ENCODE peak calls at places on chromosomes 16 and 17, in eight cellular contexts. F is psoas muscle; S is CD8-positive, alpha-beta T cell; L is fibroblast of lung; A is upper lobe of left lung; H is testis; V is heart left ventricle; M is IMR-90. O is an unnamed sample.

GRCh38 chr16:15704545-15704987 is 54.5 kb downstream of the NDE1 start:
- DNase-seq in H (peak), M (peak), V (peak), L (peak), F (peak), A (no peak), S (peak), O (peak)

GRCh38 chr17:47935961-47936360 is 5.4 kb upstream of the PNPO start:
- DNase-seq in M (peak), F (no peak), V (no peak), L (peak), S (no peak), H (no peak), A (no peak), O (peak)

GRCh38 chr16:30372037-30372712 is 1.9 kb upstream of the TBC1D10B start:
- DNase-seq in M (no peak), S (no peak), H (no peak), L (no peak), F (no peak), V (no peak), A (no peak), O (no peak)

GRCh38 chr16:72749091-72749490 is 298.8 kb downstream of the ZFHX3 start:
- DNase-seq in M (no peak), A (no peak), V (no peak), S (no peak), L (no peak), H (no peak), F (no peak), O (no peak)

GRCh38 chr16:83994087-83994486 is 26.0 kb downstream of the NECAB2 start:
- DNase-seq in M (peak), A (no peak), H (no peak), S (no peak), F (no peak), V (peak), L (peak), O (peak)

GRCh38 chr17:2965621-2966275 is 97.7 kb downstream of the OR1D5 start:
- DNase-seq in A (no peak), L (peak), S (no peak), M (peak), V (no peak), F (no peak), H (no peak), O (peak)

GRCh38 chr16:85564277-85565051 is 48.7 kb upstream of the GSE1 start:
- DNase-seq in A (no peak), S (no peak), H (no peak), V (no peak), F (peak), L (no peak), M (no peak), O (no peak)

GRCh38 chr17:36722121-36722902 is 120.9 kb downstream of the MRM1 start:
- DNase-seq in H (peak), S (peak), M (peak), A (peak), L (peak), F (peak), V (peak), O (peak)

GRCh38 chr16:69607674-69608073 is 41.9 kb downstream of the NFAT5 start:
- DNase-seq in S (no peak), V (no peak), H (no peak), L (no peak), M (no peak), A (no peak), F (no peak), O (no peak)

GRCh38 chr16:69613283-69614154 is 47.8 kb downstream of the NFAT5 start:
- DNase-seq in S (no peak), V (no peak), M (peak), F (no peak), L (peak), A (no peak), H (no peak), O (peak)

GRCh38 chr16:69606985-69607384 is 41.2 kb downstream of the NFAT5 start:
- DNase-seq in A (no peak), F (no peak), M (no peak), V (no peak), S (no peak), H (no peak), L (no peak), O (no peak)

GRCh38 chr16:69611103-69611640 is 45.4 kb downstream of the NFAT5 start:
- DNase-seq in S (no peak), V (no peak), F (no peak), H (no peak), L (no peak), A (no peak), M (no peak), O (no peak)

GRCh38 chr16:69610356-69610755 is 44.6 kb downstream of the NFAT5 start:
- DNase-seq in F (no peak), A (no peak), V (no peak), L (no peak), M (no peak), S (no peak), H (no peak), O (no peak)
- H3K27ac ChIP-seq in F (peak), A (no peak), V (no peak), L (no peak), M (no peak), S (no peak), H (no peak), O (no peak)

DNA sequence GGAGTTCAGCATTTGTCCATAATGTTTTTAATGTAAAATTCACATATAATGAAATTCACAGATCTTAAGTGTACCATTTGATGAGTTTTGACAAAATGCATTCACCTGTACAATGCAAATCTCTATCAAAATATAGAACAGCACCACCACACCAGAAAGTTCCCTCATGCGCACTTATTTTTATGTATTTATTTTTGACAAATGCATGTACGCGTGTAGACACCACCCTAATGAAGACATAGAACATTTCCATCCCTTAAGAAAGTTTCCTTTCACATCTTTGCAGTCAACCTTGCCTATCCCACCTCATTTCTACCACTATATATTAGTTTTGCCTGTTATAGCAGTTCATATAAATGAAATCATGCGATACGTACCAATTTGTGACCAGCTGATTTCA is 15.6 kb upstream of the IL4R start:
- DNase-seq in L (no peak), M (no peak), A (no peak), S (no peak), H (no peak), V (no peak), F (no peak), O (no peak)
- TF ChIP-seq CTCF in L (no peak), M (no peak), A (no peak), S (no peak), H (no peak), V (no peak), F (no peak), O (no peak)

GRCh38 chr17:80430446-80431245 is 15.7 kb downstream of the ENDOV start:
- DNase-seq in A (peak), S (no peak), H (no peak), L (no peak), F (no peak), M (no peak), V (no peak), O (no peak)

GRCh38 chr17:80428796-80429195 is 13.8 kb downstream of the ENDOV start:
- DNase-seq in A (no peak), M (no peak), V (no peak), S (no peak), L (no peak), H (no peak), F (no peak), O (no peak)

GRCh38 chr17:80428363-80428762 is 13.4 kb downstream of the ENDOV start:
- DNase-seq in L (no peak), F (no peak), H (no peak), S (no peak), M (no peak), A (peak), V (no peak), O (no peak)

GRCh38 chr17:80431246-80432195 is 16.6 kb downstream of the ENDOV start:
- DNase-seq in H (no peak), M (no peak), L (no peak), S (no peak), F (no peak), V (peak), A (peak), O (no peak)

DNA sequence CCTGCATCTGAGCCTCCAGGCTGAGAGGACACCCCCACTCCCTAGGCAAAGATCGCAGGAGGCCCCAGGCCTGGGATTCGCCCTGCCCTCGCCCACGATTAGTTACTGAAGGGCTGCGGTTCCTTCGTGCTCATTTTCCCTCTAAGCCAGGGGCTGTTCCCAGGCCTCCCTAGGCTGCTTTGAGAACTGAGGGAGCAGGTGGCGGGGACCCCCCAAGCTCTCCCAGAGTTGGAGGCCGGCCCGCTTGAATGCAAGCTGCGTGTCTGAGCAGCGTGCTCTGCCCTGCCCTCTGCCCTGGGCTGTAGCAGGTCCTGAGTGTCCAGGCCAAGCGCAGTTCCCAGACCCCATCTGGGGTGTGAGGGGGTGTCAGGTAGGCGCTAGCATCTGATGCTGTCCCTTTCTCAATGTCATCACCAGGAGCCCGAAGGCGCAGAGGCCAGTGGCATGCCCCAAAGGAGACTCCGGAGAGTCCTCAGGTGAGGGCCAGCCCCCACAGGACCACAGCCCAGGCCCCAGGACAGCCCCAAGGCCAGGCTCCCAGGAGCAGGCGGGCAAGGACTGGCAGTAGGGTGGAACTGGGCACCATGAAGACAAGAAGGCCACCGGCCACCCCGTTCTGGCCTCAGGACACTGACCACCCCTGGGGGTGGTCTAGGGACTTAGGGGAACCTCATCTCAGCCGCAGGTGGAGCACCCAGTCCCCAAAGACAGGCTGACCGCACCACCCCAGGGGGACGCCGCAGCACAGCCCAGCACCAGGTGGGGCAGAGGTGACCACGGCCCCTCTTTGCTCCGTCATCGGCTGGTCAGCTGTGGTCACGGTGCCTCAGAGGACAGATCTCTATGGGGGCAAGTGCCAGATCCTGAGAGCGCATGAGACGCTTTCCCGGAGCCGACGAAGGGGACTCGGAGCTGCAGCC is 14.6 kb downstream of the ENDOV start:
- DNase-seq in A (peak), F (no peak), L (no peak), V (no peak), H (no peak), M (no peak), S (no peak), O (no peak)
- H3K27ac ChIP-seq in A (no peak), F (no peak), L (no peak), V (no peak), H (no peak), M (no peak), S (no peak), O (no peak)

DNA sequence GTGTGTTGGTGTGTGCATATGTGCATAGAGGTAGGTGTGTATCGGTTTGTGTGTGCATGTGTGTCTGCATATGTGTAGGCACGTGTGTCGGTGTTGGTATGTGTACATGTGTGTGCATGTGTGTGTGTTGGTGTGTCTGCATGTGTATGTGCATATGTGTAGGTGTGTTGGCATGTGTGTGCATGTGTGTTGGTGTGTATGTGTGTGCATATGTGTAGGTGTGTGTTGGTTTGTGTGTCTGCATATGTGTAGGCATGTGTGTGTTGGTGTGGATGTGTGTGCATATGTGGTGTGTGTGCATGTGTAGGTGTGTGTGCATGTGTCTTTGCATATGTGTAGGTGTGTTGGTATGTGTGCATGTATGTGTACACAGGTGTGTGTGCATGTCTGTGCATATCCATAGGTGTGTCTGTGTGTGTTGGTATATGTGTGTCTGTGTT is 3.9 kb upstream of the AATK start:
- DNase-seq in F (no peak), S (no peak), L (no peak), H (no peak), M (no peak), V (no peak), A (no peak), O (no peak)
- TF ChIP-seq CTCF in F (no peak), S (no peak), L (no peak), H (no peak), M (no peak), V (no peak), A (no peak), O (no peak)

GRCh38 chr17:16273499-16273898 is 56.5 kb downstream of the PIGL start:
- DNase-seq in S (no peak), L (no peak), A (no peak), H (no peak), F (no peak), V (no peak), M (peak), O (peak)

GRCh38 chr17:16275024-16275423 is 58.0 kb downstream of the PIGL start:
- DNase-seq in F (no peak), S (no peak), A (no peak), V (no peak), M (no peak), H (no peak), L (no peak), O (no peak)

GRCh38 chr17:16272111-16272510 is 55.1 kb downstream of the PIGL start:
- DNase-seq in V (no peak), M (no peak), A (no peak), L (no peak), F (no peak), S (no peak), H (no peak), O (no peak)

GRCh38 chr17:16269658-16270057 is 52.6 kb downstream of the PIGL start:
- DNase-seq in V (no peak), H (no peak), M (peak), A (no peak), L (peak), F (no peak), S (no peak), O (no peak)

GRCh38 chr17:16273929-16274339 is 56.9 kb downstream of the PIGL start:
- DNase-seq in H (no peak), V (no peak), A (no peak), M (no peak), S (no peak), F (no peak), L (no peak), O (no peak)
- H3K27ac ChIP-seq in H (no peak), V (no peak), A (no peak), M (no peak), S (no peak), F (no peak), L (no peak), O (no peak)

GRCh38 chr16:58451945-58452401 is 48.0 kb upstream of the NDRG4 start:
- DNase-seq in L (peak), M (no peak), A (no peak), V (no peak), H (no peak), S (no peak), F (no peak), O (peak)
- TF ChIP-seq CTCF in L (no peak), M (no peak), A (no peak), V (no peak), H (no peak), S (no peak), F (no peak), O (no peak)

GRCh38 chr16:14151256-14152030 is 80.3 kb downstream of the MRTFB start:
- DNase-seq in F (no peak), L (peak), V (no peak), S (no peak), H (no peak), M (no peak), A (no peak), O (no peak)
- H3K27ac ChIP-seq in F (no peak), L (peak), V (peak), S (no peak), H (peak), M (no peak), A (no peak), O (no peak)

GRCh38 chr16:1379863-1380174 is 28.1 kb downstream of the GNPTG start:
- DNase-seq in V (no peak), F (no peak), S (no peak), L (no peak), A (no peak), H (no peak), M (no peak), O (no peak)

GRCh38 chr16:1381655-1382406 is 30.1 kb downstream of the GNPTG start:
- DNase-seq in V (no peak), L (no peak), A (no peak), F (no peak), S (no peak), M (no peak), H (no peak), O (no peak)

GRCh38 chr16:1378804-1379053 is 27.0 kb downstream of the GNPTG start:
- DNase-seq in V (no peak), F (no peak), M (no peak), A (no peak), L (no peak), S (no peak), H (no peak), O (no peak)

GRCh38 chr16:1379054-1379862 is 27.5 kb downstream of the GNPTG start:
- DNase-seq in M (peak), L (peak), F (peak), H (peak), S (peak), V (peak), A (peak), O (peak)

GRCh38 chr16:1380195-1380594 is 28.5 kb downstream of the GNPTG start:
- DNase-seq in H (no peak), M (no peak), V (no peak), A (no peak), S (no peak), F (no peak), L (no peak), O (no peak)
- TF ChIP-seq CTCF in H (no peak), M (no peak), V (no peak), A (no peak), S (no peak), F (no peak), L (no peak), O (no peak)

GRCh38 chr16:65308506-65308905 is 186.6 kb upstream of the CDH11 start:
- DNase-seq in S (no peak), L (no peak), M (no peak), V (no peak), H (no peak), F (no peak), A (no peak), O (no peak)
- H3K27ac ChIP-seq in S (no peak), L (no peak), M (no peak), V (no peak), H (no peak), F (no peak), A (no peak), O (no peak)

O was measured in RWPE1.